ENCODE peak calls at places on chromosomes 12 and 14, in nine cellular contexts. U is cardiac muscle cell, Y is cardiac fibroblast, V is foreskin fibroblast, W is left lung, X is A549, P is astrocyte of the cerebellum, H is AG09309, J is GM23248. N is an unnamed sample.
A peak's percentile ranks its signal among the peaks of the same experiment; 100 is the strongest.

GRCh38 chr14:90758959-90759358 is 57.3 kb downstream of the TTC7B start:
- DNase-seq in U (no peak), Y (peak; percentile 46), V (peak; percentile 77), W (peak; percentile 55), X (no peak), P (no peak), H (no peak), J (peak; percentile 77), N (no peak)

GRCh38 chr12:39145175-39145999 is 240.0 kb upstream of the CPNE8 start:
- DNase-seq in U (peak; percentile 5), Y (peak; percentile 33), V (no peak), W (peak; percentile 32), X (peak; percentile 64), P (peak; percentile 5), H (no peak), J (peak; percentile 6), N (peak; percentile 7)

GRCh38 chr12:59067068-59067467 is 146.8 kb upstream of the LRIG3 start:
- DNase-seq in U (no peak), Y (peak; percentile 48), V (peak; percentile 67), W (no peak), X (no peak), P (peak; percentile 40), H (peak; percentile 29), J (peak; percentile 73), N (peak; percentile 97)

GRCh38 chr14:90505531-90505930 is 108.7 kb downstream of the CALM1 start:
- DNase-seq in U (no peak), Y (no peak), V (no peak), W (no peak), X (no peak), P (no peak), H (no peak), J (no peak), N (no peak)

GRCh38 chr14:85024931-85025330 is 505.0 kb upstream of the FLRT2 start:
- DNase-seq in U (no peak), Y (no peak), V (peak; percentile 11), W (no peak), X (no peak), P (no peak), H (no peak), J (peak; percentile 1), N (no peak)

GRCh38 chr12:49809369-49810158 is 18.6 kb downstream of the NCKAP5L start:
- DNase-seq in U (peak; percentile 42), Y (peak; percentile 29), V (peak; percentile 37), W (peak; percentile 74), X (no peak), P (no peak), H (no peak), J (no peak), N (no peak)

GRCh38 chr14:66140213-66140918 is 345.8 kb upstream of the CCDC196 start:
- DNase-seq in U (no peak), Y (no peak), V (no peak), W (no peak), X (no peak), P (no peak), H (no peak), J (no peak), N (no peak)

GRCh38 chr12:12684375-12685106 is 11.4 kb downstream of the GPR19 start:
- DNase-seq in U (peak; percentile 83), Y (peak; percentile 57), V (peak; percentile 67), W (no peak), X (no peak), P (peak; percentile 16), H (no peak), J (peak; percentile 60), N (no peak)

GRCh38 chr14:56143025-56143424 is 24.8 kb downstream of the PELI2 start:
- DNase-seq in U (no peak), Y (no peak), V (no peak), W (no peak), X (no peak), P (no peak), H (no peak), J (no peak), N (no peak)

GRCh38 chr14:56145181-56145580 is 27.0 kb downstream of the PELI2 start:
- DNase-seq in U (no peak), Y (peak; percentile 39), V (no peak), W (no peak), X (no peak), P (no peak), H (no peak), J (no peak), N (no peak)

GRCh38 chr14:56147980-56148901 is 30.0 kb downstream of the PELI2 start:
- DNase-seq in U (no peak), Y (no peak), V (no peak), W (no peak), X (no peak), P (no peak), H (no peak), J (no peak), N (no peak)

GRCh38 chr14:56145965-56146364 is 27.8 kb downstream of the PELI2 start:
- DNase-seq in U (no peak), Y (peak; percentile 69), V (peak; percentile 77), W (no peak), X (no peak), P (peak; percentile 19), H (peak; percentile 41), J (peak; percentile 89), N (no peak)

DNA sequence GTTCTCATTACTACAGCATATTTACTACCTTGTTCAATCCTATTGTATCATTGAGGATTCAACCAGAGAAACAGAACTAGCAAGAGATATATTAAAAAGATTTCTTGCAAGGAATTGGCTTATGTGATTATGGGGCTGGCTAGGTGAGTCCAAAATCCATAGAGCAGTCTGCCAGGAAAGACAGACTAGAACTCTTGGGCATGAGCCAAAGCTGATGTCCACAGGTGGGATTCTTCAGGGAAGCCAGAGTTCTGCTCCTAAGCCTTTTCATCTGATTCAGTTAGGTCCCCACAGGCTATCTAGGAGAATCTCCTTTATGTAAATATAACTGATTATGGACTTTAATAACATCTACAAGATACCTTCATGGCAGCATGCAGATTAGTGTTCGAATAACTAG is 26.0 kb downstream of the PELI2 start:
- DNase-seq in U (no peak), Y (no peak), V (no peak), W (no peak), X (no peak), P (no peak), H (no peak), J (no peak), N (no peak)
- H3K4me3 ChIP-seq in U (no peak overlapping the region), Y (no peak overlapping the region), V (no peak overlapping the region), W (no peak overlapping the region), X (no peak overlapping the region), P (no peak overlapping the region), H (no peak overlapping the region), J (no peak overlapping the region), N (no peak overlapping the region)

DNA sequence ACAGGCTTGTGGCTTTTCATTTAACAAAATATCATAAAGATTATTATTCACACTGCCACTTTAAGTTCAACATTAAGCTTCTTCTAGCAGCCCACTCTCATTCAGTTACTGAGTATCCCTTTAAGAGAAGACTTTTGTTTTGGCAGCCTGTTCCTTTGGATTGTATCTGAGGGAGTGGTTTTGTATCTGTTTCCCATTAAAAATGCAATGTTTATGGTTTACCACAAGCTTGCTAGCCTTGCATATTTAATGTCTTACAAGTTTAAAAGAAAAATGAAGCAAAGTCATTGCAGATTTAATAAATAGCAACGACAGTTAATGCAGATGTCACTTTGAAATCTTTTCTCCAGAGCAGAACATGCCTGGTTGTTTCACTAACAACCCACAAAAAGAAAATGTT is 2.0 kb downstream of the DCN start:
- DNase-seq in U (no peak), Y (peak; percentile 87), V (peak; percentile 86), W (no peak), X (no peak), P (peak; percentile 81), H (peak; percentile 82), J (peak; percentile 91), N (no peak)
- H3K4me3 ChIP-seq in U (no peak overlapping the region), Y (peak overlapping the region; percentile 62), V (peak overlapping the region; percentile 79), W (peak overlapping the region; percentile 21), X (no peak overlapping the region), P (peak overlapping the region; percentile 34), H (peak overlapping the region; percentile 45), J (peak overlapping the region; percentile 81), N (peak overlapping the region; percentile 33)

DNA sequence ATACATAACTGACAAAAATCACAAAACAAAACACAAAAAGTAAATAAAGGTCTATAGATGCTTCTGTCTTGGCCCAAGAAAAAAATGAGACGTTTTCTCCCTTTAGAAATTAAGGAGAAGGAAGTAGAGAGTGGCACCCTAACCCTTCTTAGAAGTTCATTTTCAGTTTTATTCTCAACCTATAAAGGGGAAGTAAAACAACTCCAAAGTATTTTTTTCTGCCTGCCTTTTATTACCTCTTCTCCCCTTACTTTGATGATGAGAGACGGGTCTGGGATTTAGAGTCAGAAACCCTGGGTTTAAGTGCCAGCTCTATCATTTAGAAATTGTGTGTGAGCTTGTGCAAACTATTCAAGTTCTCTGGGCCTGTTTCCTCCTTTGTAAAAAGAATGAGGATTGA is 2.8 kb downstream of the PRIM1 start:
- DNase-seq in U (no peak), Y (no peak), V (no peak), W (no peak), X (no peak), P (no peak), H (no peak), J (no peak), N (no peak)
- H3K4me3 ChIP-seq in U (no peak overlapping the region), Y (no peak overlapping the region), V (no peak overlapping the region), W (no peak overlapping the region), X (no peak overlapping the region), P (no peak overlapping the region), H (no peak overlapping the region), J (no peak overlapping the region), N (no peak overlapping the region)

GRCh38 chr12:113242560-113242959 is 21.3 kb downstream of the TPCN1 start:
- DNase-seq in U (no peak), Y (no peak), V (no peak), W (no peak), X (no peak), P (no peak), H (no peak), J (no peak), N (no peak)

GRCh38 chr12:113241191-113242017 is 20.1 kb downstream of the TPCN1 start:
- DNase-seq in U (no peak), Y (no peak), V (peak; percentile 92), W (no peak), X (no peak), P (no peak), H (peak; percentile 99), J (peak; percentile 94), N (peak; percentile 98)

GRCh38 chr12:113242018-113242418 is 20.8 kb downstream of the TPCN1 start:
- DNase-seq in U (no peak), Y (no peak), V (no peak), W (peak; percentile 65), X (no peak), P (no peak), H (peak; percentile 82), J (peak; percentile 82), N (peak; percentile 95)

GRCh38 chr12:113246478-113247122 is 25.3 kb downstream of the TPCN1 start:
- DNase-seq in U (no peak), Y (no peak), V (no peak), W (no peak), X (no peak), P (no peak), H (no peak), J (no peak), N (no peak)

DNA sequence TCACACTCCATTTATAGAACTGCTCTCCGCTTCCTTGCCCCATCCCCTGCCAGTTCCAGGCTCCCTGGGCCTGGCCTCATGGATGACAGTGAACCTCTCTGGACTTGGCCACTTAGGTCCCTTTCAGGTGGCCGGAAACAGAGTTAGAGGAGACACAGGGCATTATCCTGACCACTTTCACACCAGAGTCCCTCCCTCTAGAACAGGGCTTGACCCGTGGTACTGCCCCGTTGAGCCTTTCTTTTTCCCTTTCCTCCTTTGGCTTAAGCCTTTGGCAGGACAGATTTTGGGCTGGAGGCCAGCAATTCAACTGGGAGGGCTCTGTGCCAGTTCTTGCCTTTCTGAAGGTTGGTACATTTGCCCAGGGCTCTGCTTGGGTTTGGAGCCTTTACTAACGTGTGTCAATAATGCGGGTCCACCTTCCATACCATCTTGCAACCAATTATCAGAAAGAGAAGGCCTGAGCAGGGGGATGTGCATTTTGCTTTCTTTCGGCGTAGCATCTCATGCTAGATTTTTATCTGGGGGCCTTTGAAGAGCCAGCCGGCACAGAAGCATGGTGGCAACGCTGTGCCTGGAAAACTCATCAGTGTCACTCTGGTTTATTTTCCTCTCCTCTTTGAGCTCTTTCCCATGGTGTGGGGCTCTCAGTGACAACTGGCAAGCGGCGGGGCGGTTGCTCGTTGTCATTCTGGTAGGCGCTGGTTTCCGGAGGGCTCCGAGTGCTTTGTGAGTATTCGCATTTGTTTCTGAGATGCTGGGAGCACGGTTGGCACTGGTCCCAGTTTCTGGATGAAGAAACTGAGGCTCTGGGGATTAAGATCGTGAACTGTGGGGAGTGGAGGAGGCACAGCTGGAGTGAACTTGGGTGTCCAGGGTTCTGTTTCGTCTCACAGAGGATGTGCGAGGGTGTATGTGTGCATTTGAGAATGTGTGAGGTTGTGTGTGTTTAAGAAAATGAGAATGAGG is 23.0 kb downstream of the TPCN1 start:
- DNase-seq in U (no peak), Y (peak; percentile 73), V (peak; percentile 54), W (no peak), X (no peak), P (no peak), H (no peak), J (no peak), N (no peak)
- H3K4me3 ChIP-seq in U (no peak overlapping the region), Y (no peak overlapping the region), V (no peak overlapping the region), W (no peak overlapping the region), X (no peak overlapping the region), P (no peak overlapping the region), H (no peak overlapping the region), J (no peak overlapping the region), N (no peak overlapping the region)